ENCODE peak calls at places on chromosomes 3 and 15, in eight cellular contexts. T is upper lobe of right lung, F is right cardiac atrium, B is A549, N is heart right ventricle, X is tibial artery, H is suprapubic skin, D is MM.1S. O is an unnamed sample.
A peak's percentile ranks its signal among the peaks of the same experiment; 100 is the strongest.

GRCh38 chr15:60044636-60045273 is 40.6 kb downstream of the FOXB1 start:
- DNase-seq in X (no peak), H (no peak), D (peak; percentile 70), B (no peak), N (no peak), T (no peak), F (no peak), O (no peak)

GRCh38 chr3:161818106-161818505 is 321.5 kb downstream of the OTOL1 start:
- DNase-seq in H (no peak), N (no peak), D (no peak), B (no peak), X (no peak), F (no peak), T (no peak), O (no peak)

GRCh38 chr3:77620009-77620408 is 580.1 kb downstream of the ROBO2 start:
- DNase-seq in F (no peak), D (no peak), H (no peak), T (no peak), B (no peak), X (no peak), N (no peak), O (peak; percentile 24)

GRCh38 chr3:169215461-169215860 is 448.1 kb downstream of the MECOM start:
- DNase-seq in T (no peak), N (no peak), H (no peak), B (no peak), F (no peak), D (no peak), X (no peak), O (no peak)

GRCh38 chr15:96276438-96277210 is 53.9 kb upstream of the NR2F2 start:
- DNase-seq in T (no peak), B (no peak), H (no peak), X (no peak), D (no peak), F (no peak), N (no peak), O (no peak)

GRCh38 chr3:2098398-2099027 is at the start of gene CNTN4:
- DNase-seq in T (peak; percentile 92), F (peak; percentile 88), N (peak; percentile 54), B (peak; percentile 38), D (peak; percentile 88), X (peak; percentile 91), H (no peak), O (no peak)

GRCh38 chr3:168865022-168865551 is 769.4 kb upstream of the GOLIM4 start:
- DNase-seq in N (no peak), X (no peak), F (no peak), D (peak; percentile 48), T (no peak), H (no peak), B (no peak), O (no peak)

GRCh38 chr15:27826411-27826810 is 272.7 kb downstream of the OCA2 start:
- DNase-seq in D (no peak), H (no peak), N (no peak), F (no peak), B (no peak), T (no peak), X (no peak), O (no peak)

GRCh38 chr3:141278196-141279073 is 46.8 kb downstream of the PXYLP1 start:
- DNase-seq in B (no peak), N (no peak), F (no peak), X (no peak), D (no peak), T (no peak), H (no peak), O (no peak)

GRCh38 chr15:94083467-94083991 is 147.8 kb upstream of the MCTP2 start:
- DNase-seq in X (no peak), F (peak; percentile 37), D (no peak), B (no peak), H (no peak), N (no peak), T (no peak), O (no peak)

GRCh38 chr3:13507791-13508339 is 27.8 kb downstream of the HDAC11 start:
- DNase-seq in N (no peak), T (peak; percentile 61), X (peak; percentile 63), H (no peak), F (peak; percentile 71), D (no peak), B (no peak), O (no peak)

GRCh38 chr3:52801839-52802238 is 7.2 kb downstream of the ITIH3 start:
- DNase-seq in B (no peak), H (no peak), D (no peak), T (no peak), F (no peak), N (no peak), X (no peak), O (no peak)

GRCh38 chr3:78804251-78805037 is 963.4 kb downstream of the ROBO1 start:
- DNase-seq in T (no peak), X (no peak), D (no peak), N (no peak), B (no peak), H (no peak), F (peak; percentile 32), O (no peak)

GRCh38 chr15:83108266-83109219 is 1.1 kb downstream of the TM6SF1 start:
- DNase-seq in H (peak; percentile 71), T (peak; percentile 84), D (no peak), N (peak; percentile 51), F (peak; percentile 83), X (peak; percentile 76), B (no peak), O (no peak)

GRCh38 chr3:170961616-170962400 is 53.4 kb upstream of the EIF5A2 start:
- DNase-seq in D (peak; percentile 54), B (no peak), T (no peak), N (no peak), F (no peak), X (no peak), H (no peak), O (no peak)

GRCh38 chr3:98003306-98003969 is 31.2 kb upstream of the RIOX2 start:
- DNase-seq in T (no peak), N (no peak), B (no peak), X (no peak), H (no peak), F (no peak), D (peak; percentile 84), O (no peak)

GRCh38 chr3:9915252-9916141 is 1.4 kb upstream of the IL17RC start:
- DNase-seq in X (peak; percentile 89), H (peak; percentile 83), T (peak; percentile 92), B (no peak), D (peak; percentile 12), F (peak; percentile 92), N (peak; percentile 77), O (no peak)

GRCh38 chr3:119236756-119237155 is 3.9 kb downstream of the B4GALT4 start:
- DNase-seq in D (no peak), B (no peak), T (no peak), N (no peak), F (peak; percentile 81), X (no peak), H (no peak), O (no peak)

GRCh38 chr3:188605960-188606359 is 452.0 kb downstream of the LPP start:
- DNase-seq in B (no peak), X (no peak), F (no peak), T (no peak), D (no peak), N (no peak), H (no peak), O (no peak)

GRCh38 chr15:78996876-78997275 is 52.0 kb upstream of the CTSH start:
- DNase-seq in T (no peak), B (no peak), X (no peak), D (no peak), F (no peak), H (no peak), N (no peak), O (peak; percentile 31)

GRCh38 chr3:16132926-16133325 is 41.6 kb upstream of the GALNT15 start:
- DNase-seq in H (no peak), B (no peak), T (no peak), N (peak; percentile 29), F (no peak), X (no peak), D (no peak), O (no peak)

GRCh38 chr3:175818811-175819464 is 959.8 kb downstream of the NAALADL2 start:
- DNase-seq in F (no peak), T (no peak), D (no peak), B (no peak), X (no peak), H (no peak), N (no peak), O (peak; percentile 34)
- H3K27ac ChIP-seq in F (no peak overlapping the region), T (no peak overlapping the region), D (no peak overlapping the region), B (no peak overlapping the region), X (no peak overlapping the region), H (no peak overlapping the region), N (no peak overlapping the region), O (peak overlapping the region; percentile 64)

GRCh38 chr3:190027116-190027515 is 93.6 kb downstream of the P3H2 start:
- DNase-seq in N (no peak), X (no peak), F (no peak), D (no peak), T (no peak), B (no peak), H (no peak), O (no peak)

GRCh38 chr3:190036631-190037030 is 84.1 kb downstream of the P3H2 start:
- DNase-seq in X (no peak), N (no peak), T (no peak), B (no peak), D (no peak), F (no peak), H (no peak), O (no peak)

GRCh38 chr3:190034446-190034845 is 86.3 kb downstream of the P3H2 start:
- DNase-seq in X (no peak), B (no peak), D (no peak), T (no peak), H (no peak), N (no peak), F (no peak), O (no peak)

GRCh38 chr3:190032924-190033323 is 87.8 kb downstream of the P3H2 start:
- DNase-seq in H (no peak), B (no peak), D (no peak), F (no peak), T (no peak), N (no peak), X (no peak), O (no peak)

GRCh38 chr3:190031887-190032752 is 88.6 kb downstream of the P3H2 start:
- DNase-seq in T (no peak), N (no peak), F (no peak), D (no peak), H (no peak), X (no peak), B (no peak), O (no peak)
- H3K27ac ChIP-seq in T (no peak overlapping the region), N (no peak overlapping the region), F (no peak overlapping the region), D (no peak overlapping the region), H (no peak overlapping the region), X (no peak overlapping the region), B (peak overlapping the region; percentile 76), O (no peak overlapping the region)

DNA sequence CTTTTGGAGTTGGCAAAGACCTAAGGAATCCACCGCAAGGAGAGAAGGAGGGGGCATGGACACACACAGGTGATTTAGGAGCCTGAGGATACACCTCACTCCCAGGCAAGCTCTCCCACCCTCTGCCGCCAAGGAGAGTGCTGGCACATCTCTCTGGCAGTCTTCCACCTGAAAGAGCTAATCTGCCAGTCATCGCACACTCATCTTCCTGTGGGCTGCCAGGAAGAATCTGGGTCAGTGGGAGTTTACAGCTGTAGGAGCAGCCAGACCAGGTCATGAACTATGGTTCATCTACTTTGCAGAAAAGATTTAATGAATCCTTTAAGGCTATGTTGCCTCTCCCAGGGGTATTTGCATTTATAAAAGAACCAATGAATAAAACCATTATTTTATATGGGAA is 170.6 kb upstream of the TSC22D2 start:
- DNase-seq in T (no peak), B (no peak), N (no peak), D (no peak), F (peak; percentile 53), H (no peak), X (no peak), O (peak; percentile 86)
- H3K27ac ChIP-seq in T (no peak overlapping the region), B (no peak overlapping the region), N (no peak overlapping the region), D (no peak overlapping the region), F (no peak overlapping the region), H (no peak overlapping the region), X (peak overlapping the region; percentile 63), O (peak overlapping the region; percentile 71)

GRCh38 chr3:159765025-159765859 is 223.4 kb upstream of the IL12A start:
- DNase-seq in F (peak; percentile 86), B (peak; percentile 78), X (peak; percentile 97), D (no peak), N (peak; percentile 69), H (peak; percentile 88), T (peak; percentile 74), O (peak; percentile 91)
- H3K27ac ChIP-seq in F (peak overlapping the region; percentile 96), B (peak overlapping the region; percentile 96), X (peak overlapping the region; percentile 98), D (no peak overlapping the region), N (peak overlapping the region; percentile 99), H (peak overlapping the region; percentile 90), T (peak overlapping the region; percentile 91), O (peak overlapping the region; percentile 86)